ENCODE peak calls at places on chromosomes 4 and X, in six cellular contexts. R, G, D, Y, N and M are unnamed samples.

GRCh38 chr4:79650217-79650616 is 242.2 kb upstream of the GK2 start:
- DNase-seq in R (peak; percentile 33), G (no peak), Y (no peak), D (no peak), N (no peak), M (no peak)

GRCh38 chr4:24382381-24382780 is 202.0 kb downstream of the DHX15 start:
- DNase-seq in N (no peak), Y (peak; percentile 11), R (peak; percentile 93), D (no peak), G (no peak), M (no peak)

GRCh38 chr4:7390366-7390765 is 44.4 kb downstream of the PSAPL1 start:
- DNase-seq in N (no peak), G (peak; percentile 63), R (no peak), Y (no peak), D (no peak), M (no peak)

GRCh38 chr4:57098415-57098814 is 11.8 kb downstream of the IGFBP7 start:
- DNase-seq in N (no peak), Y (no peak), D (no peak), G (no peak), R (no peak), M (no peak)

GRCh38 chr4:113978561-113979156 is 788 bp downstream of the ARSJ start:
- DNase-seq in G (peak; percentile 30), D (peak; percentile 85), N (no peak), R (peak; percentile 43), Y (no peak), M (peak; percentile 36)

GRCh38 chr4:78018271-78019049 is 38.7 kb upstream of the FRAS1 start:
- DNase-seq in Y (no peak), R (no peak), N (no peak), D (no peak), G (no peak), M (no peak)

GRCh38 chrX:71282514-71283408 is 674 bp upstream of the NONO start:
- DNase-seq in R (peak; percentile 66), G (no peak), Y (no peak), N (no peak), D (no peak), M (no peak)

GRCh38 chr4:123415977-123416376 is 19.4 kb downstream of the SPRY1 start:
- DNase-seq in R (peak; percentile 78), G (no peak), Y (no peak), N (no peak), D (no peak), M (no peak)

GRCh38 chr4:176001171-176002006 is 64.3 kb upstream of the WDR17 start:
- DNase-seq in Y (no peak), G (peak; percentile 86), R (peak; percentile 57), D (peak; percentile 38), N (no peak), M (peak; percentile 31)

GRCh38 chr4:153465583-153465921 is 608 bp upstream of the TMEM131L start:
- DNase-seq in Y (no peak), D (peak; percentile 89), N (peak; percentile 85), R (peak; percentile 59), G (no peak), M (no peak)

GRCh38 chrX:55119712-55120111 is 30.9 kb downstream of the PAGE2 start:
- DNase-seq in R (peak; percentile 6), Y (no peak), N (no peak), G (no peak), D (no peak), M (no peak)
- H3K9me3 ChIP-seq in R (no peaks in the 10 kb centered on the region), Y (no peaks in the 10 kb centered on the region), N (no peaks in the 10 kb centered on the region), G (no peaks in the 10 kb centered on the region), D (no peaks in the 10 kb centered on the region), M (no peaks in the 10 kb centered on the region)

DNA sequence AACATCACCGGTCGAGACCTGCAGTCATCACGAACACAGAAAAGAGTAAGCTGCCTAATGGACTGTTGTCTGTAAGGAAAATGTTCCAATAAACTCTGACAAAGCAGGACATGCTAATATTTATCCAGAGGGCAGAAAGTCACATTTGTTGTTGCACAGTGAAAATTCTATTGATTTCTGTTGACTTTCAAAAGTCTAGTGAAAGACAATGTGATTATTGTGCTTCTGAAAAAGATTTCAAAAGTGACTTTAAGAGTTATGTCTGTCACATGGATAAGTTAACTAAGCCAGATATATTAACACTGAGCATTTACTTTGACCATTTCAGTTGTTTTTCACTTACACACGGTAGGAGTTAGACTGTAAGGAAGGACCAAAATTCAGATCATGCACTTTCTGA is 9.3 kb upstream of the RFC1 start:
- DNase-seq in G (no peak), Y (no peak), N (no peak), R (no peak), D (no peak), M (no peak)
- TF ChIP-seq CTCF in G (no peak), Y (no peak), N (no peak), R (no peak), D (no peak), M (no peak)

GRCh38 chr4:185573651-185574199 is 38.4 kb upstream of the PDLIM3 start:
- DNase-seq in D (peak; percentile 36), G (peak; percentile 86), R (peak; percentile 85), Y (no peak), N (no peak), M (no peak)
- H3K27ac ChIP-seq in D (no peak overlapping the region), G (peak overlapping the region; percentile 36), R (peak overlapping the region; percentile 66), Y (peak overlapping the region; percentile 25), N (no peak overlapping the region), M (peak overlapping the region; percentile 56)

GRCh38 chr4:146621-147020 is 22.3 kb downstream of the ZNF718 start:
- DNase-seq in N (no peak), R (no peak), Y (no peak), D (no peak), G (no peak), M (no peak)
- H3K9me3 ChIP-seq in N (peaks cover 75% of the 10 kb centered on the region), R (no peaks in the 10 kb centered on the region), Y (peaks cover 41% of the 10 kb centered on the region), D (peaks cover 81% of the 10 kb centered on the region), G (peaks cover 29% of the 10 kb centered on the region), M (peaks cover 48% of the 10 kb centered on the region)

GRCh38 chr4:22322996-22323395 is 192.9 kb downstream of the ADGRA3 start:
- DNase-seq in Y (no peak), D (no peak), G (no peak), R (no peak), N (no peak), M (no peak)

GRCh38 chr4:22324422-22324821 is 191.4 kb downstream of the ADGRA3 start:
- DNase-seq in G (no peak), D (no peak), N (no peak), Y (no peak), R (no peak), M (no peak)
- TF ChIP-seq CTCF in G (no peak), D (no peak), N (no peak), Y (no peak), R (no peak), M (no peak)

DNA sequence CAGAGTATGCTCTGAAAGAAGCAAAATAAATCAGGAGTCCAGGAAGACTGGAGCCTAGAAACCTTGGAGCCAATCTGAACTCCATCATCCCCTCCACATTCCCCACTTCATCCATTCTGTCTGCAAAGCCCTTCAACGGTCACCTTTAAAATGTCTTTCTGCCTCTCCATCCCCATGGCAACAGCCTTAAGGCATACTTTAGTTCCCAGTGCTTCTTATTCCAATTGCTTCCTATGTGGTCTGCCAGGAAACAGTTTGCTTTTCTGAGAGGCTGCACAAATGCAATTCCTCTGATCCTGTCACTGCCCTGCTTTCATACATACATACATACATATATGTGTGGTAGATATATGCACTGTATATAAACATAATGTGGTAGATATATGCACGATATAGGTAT is 802 bp upstream of the MAGEH1 start:
- DNase-seq in Y (no peak), G (no peak), N (no peak), D (no peak), R (no peak), M (no peak)
- H3K27ac ChIP-seq in Y (no peak overlapping the region), G (no peak overlapping the region), N (no peak overlapping the region), D (no peak overlapping the region), R (no peak overlapping the region), M (peak overlapping the region; percentile 86)

DNA sequence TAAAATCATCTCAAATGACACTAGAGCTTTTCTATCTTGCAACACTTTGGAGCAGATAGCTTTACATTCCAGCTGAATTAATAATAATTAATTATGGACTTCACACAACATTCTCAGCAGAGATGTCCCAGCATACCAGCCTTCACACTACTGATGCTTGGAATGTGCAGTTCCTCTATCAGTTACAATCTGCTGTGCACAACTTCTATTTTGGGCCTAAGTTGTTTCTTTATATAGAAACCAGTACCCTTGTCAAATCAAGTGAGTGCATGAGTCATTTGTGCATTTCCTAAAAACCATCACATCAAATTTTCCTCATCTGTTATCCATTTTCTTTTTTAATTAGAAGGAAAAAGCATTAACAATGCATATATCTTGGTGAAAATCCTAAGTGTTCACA is 8.8 kb upstream of the RASL11B start:
- DNase-seq in N (no peak), G (no peak), Y (no peak), D (no peak), R (peak; percentile 81), M (no peak)
- H3K9me3 ChIP-seq in N (no peaks in the 10 kb centered on the region), G (no peaks in the 10 kb centered on the region), Y (peaks cover 4% of the 10 kb centered on the region), D (no peaks in the 10 kb centered on the region), R (no peaks in the 10 kb centered on the region), M (no peaks in the 10 kb centered on the region)

GRCh38 chrX:39162322-39162721 is 361.1 kb downstream of the MID1IP1 start:
- DNase-seq in Y (no peak), G (no peak), D (peak; percentile 85), R (no peak), N (no peak), M (no peak)
- TF ChIP-seq CTCF in Y (no peak), G (no peak), D (no peak), R (no peak), N (no peak), M (no peak)